ENCODE peak calls at places on chromosomes 13 and 19, in nine cellular contexts. Z is ovary, H is tibial artery, V is Peyer's patch, O is lung, N is left ventricle myocardium inferior, P is psoas muscle, U is SK-N-SH, Y is mucosa of descending colon. G is an unnamed sample.

GRCh38 chr19:41431426-41432386 is 4.5 kb upstream of the B3GNT8 start:
- DNase-seq in Z (no peak), H (no peak), V (no peak), O (no peak), N (peak; percentile 82), P (peak; percentile 68), U (no peak), Y (no peak), G (no peak)

GRCh38 chr19:46608178-46608577 is 7.0 kb downstream of the CALM3 start:
- DNase-seq in Z (peak; percentile 22), H (no peak), V (no peak), O (no peak), N (no peak), P (peak; percentile 13), U (no peak), Y (no peak), G (no peak)

GRCh38 chr13:24670927-24671326 is 9.3 kb upstream of the ATP12A start:
- DNase-seq in Z (no peak), H (no peak), V (peak; percentile 52), O (no peak), N (no peak), P (no peak), U (peak; percentile 49), Y (no peak), G (no peak)

GRCh38 chr13:23905766-23906165 is 8.5 kb upstream of the C1QTNF9B start:
- DNase-seq in Z (no peak), H (no peak), V (no peak), O (no peak), N (no peak), P (no peak), U (no peak), Y (no peak), G (no peak)

GRCh38 chr13:43767351-43767901 is 19.3 kb downstream of the ENOX1 start:
- DNase-seq in Z (peak; percentile 26), H (peak; percentile 21), V (no peak), O (no peak), N (peak; percentile 25), P (peak; percentile 52), U (peak; percentile 76), Y (no peak), G (no peak)

GRCh38 chr13:97344250-97345175 is 89.5 kb upstream of the RAP2A start:
- DNase-seq in Z (peak; percentile 53), H (peak; percentile 63), V (peak; percentile 84), O (peak; percentile 39), N (peak; percentile 58), P (peak; percentile 77), U (peak; percentile 67), Y (no peak), G (no peak)

GRCh38 chr13:25733061-25733491 is 318.7 kb downstream of the SHISA2 start:
- DNase-seq in Z (no peak), H (no peak), V (no peak), O (no peak), N (no peak), P (no peak), U (no peak), Y (no peak), G (no peak)

GRCh38 chr19:47232422-47233211 is 1.6 kb upstream of the BBC3 start:
- DNase-seq in Z (no peak), H (no peak), V (peak; percentile 63), O (no peak), N (no peak), P (no peak), U (no peak), Y (peak; percentile 71), G (no peak)

GRCh38 chr13:97933736-97934135 is 19.7 kb upstream of the IPO5 start:
- DNase-seq in Z (no peak), H (no peak), V (no peak), O (no peak), N (no peak), P (no peak), U (no peak), Y (no peak), G (no peak)

GRCh38 chr13:106515635-106516254 is 19.7 kb downstream of the EFNB2 start:
- DNase-seq in Z (no peak), H (no peak), V (no peak), O (no peak), N (no peak), P (no peak), U (no peak), Y (no peak), G (no peak)

GRCh38 chr13:26026211-26026610 is 25.6 kb downstream of the SHISA2 start:
- DNase-seq in Z (no peak), H (no peak), V (no peak), O (no peak), N (no peak), P (no peak), U (no peak), Y (no peak), G (no peak)

GRCh38 chr13:75566658-75567057 is 17.1 kb downstream of the UCHL3 start:
- DNase-seq in Z (no peak), H (no peak), V (no peak), O (no peak), N (no peak), P (no peak), U (peak; percentile 15), Y (no peak), G (no peak)
- TF ChIP-seq CTCF in Z (no peak), H (peak; percentile 5), V (no peak), O (no peak), N (peak; percentile 20), P (peak; percentile 24), U (peak; percentile 73), Y (no peak), G (no peak)

GRCh38 chr19:1035998-1036621 is 3.8 kb upstream of the ABCA7 start:
- DNase-seq in Z (no peak), H (no peak), V (no peak), O (no peak), N (no peak), P (no peak), U (no peak), Y (peak; percentile 53), G (no peak)
- H3K4me1 ChIP-seq in Z (peaks cover 9% of the 10 kb centered on the region), H (peaks cover 12% of the 10 kb centered on the region), V (peaks cover 27% of the 10 kb centered on the region), O (no peaks in the 10 kb centered on the region), N (peaks cover 28% of the 10 kb centered on the region), P (peaks cover 17% of the 10 kb centered on the region), U (no peaks in the 10 kb centered on the region), Y (peaks cover 21% of the 10 kb centered on the region), G (peaks cover 12% of the 10 kb centered on the region)

DNA sequence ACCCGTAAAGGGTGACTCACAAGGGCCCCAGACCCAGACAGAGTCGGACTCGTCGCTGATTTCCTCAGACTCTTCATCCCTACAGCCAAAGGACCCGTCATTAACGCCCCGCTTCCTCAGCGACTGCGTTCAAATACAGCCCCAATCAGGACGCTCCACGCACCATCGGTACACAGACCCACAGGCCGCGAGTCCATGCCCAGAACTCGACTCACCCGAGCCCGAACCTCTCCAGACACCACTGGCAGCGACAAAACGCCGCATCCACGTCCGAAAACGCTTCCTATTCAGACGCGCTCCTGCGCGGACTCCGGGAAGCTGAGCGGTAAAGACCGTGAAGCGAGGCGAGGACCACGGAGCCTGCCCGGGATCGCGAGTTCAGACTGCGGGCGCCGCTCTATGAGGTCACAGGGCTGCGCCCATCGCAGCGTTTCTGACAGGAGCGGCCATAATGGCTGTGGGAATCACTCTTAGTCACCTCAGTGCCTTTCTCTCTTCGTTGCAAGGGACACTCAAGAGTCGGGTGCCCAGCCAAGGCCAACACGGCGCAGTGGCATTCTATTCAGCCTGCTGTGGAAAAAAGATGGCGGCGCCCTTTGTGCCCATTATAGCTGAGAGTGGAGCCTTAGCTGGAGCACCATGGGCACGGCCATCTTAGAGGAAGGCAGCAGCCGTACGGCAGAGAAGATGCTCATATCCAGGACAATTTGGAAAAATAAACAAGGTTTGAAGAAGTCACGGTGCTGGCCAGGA is at the start of gene ZNF614:
- DNase-seq in Z (peak; percentile 89), H (peak; percentile 85), V (peak; percentile 94), O (peak; percentile 86), N (peak; percentile 89), P (peak; percentile 94), U (peak; percentile 89), Y (peak; percentile 91), G (peak; percentile 77)
- H3K36me3 ChIP-seq in Z (peaks cover 3% of the 10 kb centered on the region), H (peaks cover 54% of the 10 kb centered on the region), V (peaks cover 33% of the 10 kb centered on the region), O (peaks cover 17% of the 10 kb centered on the region), N (peaks cover 55% of the 10 kb centered on the region), P (peaks cover 39% of the 10 kb centered on the region), U (peaks cover 43% of the 10 kb centered on the region), Y (peaks cover 3% of the 10 kb centered on the region), G (peaks cover 27% of the 10 kb centered on the region)

GRCh38 chr13:91398413-91399188 is at the start of gene GPC5:
- DNase-seq in Z (peak; percentile 72), H (peak; percentile 59), V (peak; percentile 90), O (peak; percentile 83), N (peak; percentile 75), P (peak; percentile 83), U (peak; percentile 95), Y (peak; percentile 82), G (peak; percentile 4)

GRCh38 chr13:91400094-91400462 is 1.7 kb downstream of the GPC5 start:
- DNase-seq in Z (no peak), H (no peak), V (no peak), O (no peak), N (no peak), P (no peak), U (no peak), Y (no peak), G (no peak)

GRCh38 chr13:91405240-91405639 is 6.8 kb downstream of the GPC5 start:
- DNase-seq in Z (no peak), H (no peak), V (no peak), O (no peak), N (no peak), P (no peak), U (no peak), Y (no peak), G (no peak)

GRCh38 chr13:91399189-91400093 is 1.0 kb downstream of the GPC5 start:
- DNase-seq in Z (no peak), H (no peak), V (no peak), O (no peak), N (no peak), P (no peak), U (peak; percentile 10), Y (peak; percentile 43), G (no peak)

DNA sequence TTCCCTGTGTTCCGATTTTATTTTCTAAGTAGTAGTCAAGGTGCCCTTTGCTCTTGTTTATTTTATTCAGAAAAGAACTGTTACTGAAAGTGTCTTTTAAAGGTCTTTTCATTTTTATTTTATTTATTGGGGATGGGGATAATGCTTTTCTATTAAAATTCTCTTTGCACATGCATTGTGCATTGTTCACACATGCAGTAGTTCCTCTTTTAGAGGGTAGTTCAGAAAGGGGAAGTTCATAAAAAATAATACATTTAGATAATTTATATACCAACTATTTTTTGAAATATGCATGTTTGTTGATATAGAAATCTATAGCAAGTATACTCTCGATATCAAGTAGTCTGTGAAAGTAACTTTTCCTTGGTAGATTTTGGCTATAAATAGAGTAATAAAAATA is 3.5 kb downstream of the GPC5 start:
- DNase-seq in Z (no peak), H (no peak), V (no peak), O (no peak), N (no peak), P (no peak), U (no peak), Y (no peak), G (no peak)
- TF ChIP-seq CTCF in Z (no peak), H (no peak), V (no peak), O (no peak), N (no peak), P (no peak), U (no peak), Y (no peak), G (no peak)